ENCODE peak calls at places on chromosomes 12 and 14, in ten cellular contexts. V, F, W, H, D, Z, Q, S, U and A are unnamed samples.

GRCh38 chr12:70709022-70709421 is 71.8 kb upstream of the PTPRB start:
- DNase-seq in V (no peak), F (no peak), W (no peak), H (no peak), D (no peak), Z (no peak), Q (no peak), S (no peak), U (no peak), A (no peak)

GRCh38 chr12:111151441-111151840 is 217.5 kb downstream of the PHETA1 start:
- DNase-seq in V (no peak), F (no peak), W (no peak), H (no peak), D (no peak), Z (no peak), Q (no peak), S (no peak), U (no peak), A (no peak)

GRCh38 chr14:22510527-22511110 is 78.4 kb downstream of the DAD1 start:
- DNase-seq in V (peak; percentile 71), F (no peak), W (no peak), H (peak; percentile 58), D (no peak), Z (no peak), Q (peak; percentile 82), S (no peak), U (no peak), A (no peak)

GRCh38 chr12:60205500-60205899 is 609.7 kb downstream of the SLC16A7 start:
- DNase-seq in V (peak; percentile 7), F (no peak), W (no peak), H (peak; percentile 63), D (no peak), Z (no peak), Q (no peak), S (no peak), U (no peak), A (no peak)

GRCh38 chr12:75641031-75641780 is 129.8 kb upstream of the KRR1 start:
- DNase-seq in V (peak; percentile 87), F (no peak), W (no peak), H (peak; percentile 83), D (peak; percentile 51), Z (peak; percentile 62), Q (peak; percentile 67), S (no peak), U (no peak), A (peak; percentile 32)

GRCh38 chr14:74840603-74841030 is 35.3 kb downstream of the PROX2 start:
- DNase-seq in V (no peak), F (no peak), W (no peak), H (no peak), D (no peak), Z (no peak), Q (no peak), S (no peak), U (no peak), A (no peak)

GRCh38 chr12:13067322-13067721 is 23.1 kb downstream of the FAM234B start:
- DNase-seq in V (no peak), F (no peak), W (no peak), H (no peak), D (no peak), Z (no peak), Q (no peak), S (no peak), U (no peak), A (no peak)

GRCh38 chr12:51970904-51971646 is 19.6 kb downstream of the ACVR1B start:
- DNase-seq in V (peak; percentile 60), F (no peak), W (no peak), H (peak; percentile 44), D (peak; percentile 50), Z (peak; percentile 10), Q (no peak), S (no peak), U (no peak), A (peak; percentile 56)

GRCh38 chr14:50835280-50835679 is 4.3 kb upstream of the NIN start:
- DNase-seq in V (no peak), F (no peak), W (no peak), H (no peak), D (no peak), Z (peak; percentile 57), Q (no peak), S (no peak), U (no peak), A (peak; percentile 18)

GRCh38 chr14:35133542-35134328 is 11.4 kb downstream of the PRORP start:
- DNase-seq in V (no peak), F (no peak), W (no peak), H (peak; percentile 58), D (no peak), Z (no peak), Q (no peak), S (no peak), U (no peak), A (no peak)

GRCh38 chr12:75116611-75117010 is 93.0 kb downstream of the KCNC2 start:
- DNase-seq in V (no peak), F (no peak), W (no peak), H (no peak), D (no peak), Z (no peak), Q (no peak), S (no peak), U (no peak), A (no peak)

GRCh38 chr12:90631581-90631980 is 323.4 kb downstream of the CCER1 start:
- DNase-seq in V (no peak), F (no peak), W (no peak), H (no peak), D (no peak), Z (no peak), Q (no peak), S (no peak), U (no peak), A (no peak)

GRCh38 chr14:77024171-77024627 is 4.3 kb downstream of the IRF2BPL start:
- DNase-seq in V (peak; percentile 66), F (no peak), W (peak; percentile 52), H (peak; percentile 63), D (peak; percentile 72), Z (no peak), Q (no peak), S (no peak), U (no peak), A (peak; percentile 74)